ENCODE peak calls at places on chromosomes 16 and 17, in five cellular contexts. C, J, X, R and G are unnamed samples.

GRCh38 chr17:39225974-39226683 is 384 bp upstream of the STAC2 start:
- DNase-seq in C (peak; percentile 91), J (no peak), X (peak; percentile 90), R (peak; percentile 23), G (peak; percentile 61)

GRCh38 chr17:66441012-66441703 is 138.7 kb downstream of the PRKCA start:
- DNase-seq in C (no peak), J (no peak), X (no peak), R (no peak), G (no peak)

GRCh38 chr17:66300956-66301355 is 1.5 kb upstream of the PRKCA start:
- DNase-seq in C (no peak), J (no peak), X (no peak), R (peak; percentile 53), G (no peak)

GRCh38 chr17:4715071-4715749 is 4.8 kb downstream of the ARRB2 start:
- DNase-seq in C (no peak), J (no peak), X (no peak), R (no peak), G (no peak)

GRCh38 chr16:87143661-87144121 is 173.5 kb downstream of the C16orf95 start:
- DNase-seq in C (no peak), J (no peak), X (no peak), R (no peak), G (no peak)

GRCh38 chr16:54175552-54176375 is 110.8 kb downstream of the IRX3 start:
- DNase-seq in C (no peak), J (no peak), X (no peak), R (peak; percentile 8), G (no peak)

GRCh38 chr16:84005391-84005790 is 37.2 kb downstream of the SLC38A8 start:
- DNase-seq in C (no peak), J (no peak), X (no peak), R (no peak), G (no peak)

GRCh38 chr17:50256826-50257573 is 17.3 kb upstream of the TMEM92 start:
- DNase-seq in C (no peak), J (no peak), X (no peak), R (no peak), G (no peak)

GRCh38 chr17:27824745-27825144 is 24.4 kb upstream of the NOS2 start:
- DNase-seq in C (no peak), J (no peak), X (no peak), R (no peak), G (peak; percentile 52)

GRCh38 chr17:45788057-45788456 is 3.9 kb downstream of the CRHR1 start:
- DNase-seq in C (no peak), J (no peak), X (no peak), R (no peak), G (no peak)

GRCh38 chr17:77422104-77422782 is 281.5 kb downstream of the SEC14L1 start:
- DNase-seq in C (peak; percentile 35), J (no peak), X (no peak), R (no peak), G (no peak)

GRCh38 chr17:77420804-77421634 is 280.2 kb downstream of the SEC14L1 start:
- DNase-seq in C (peak; percentile 95), J (no peak), X (peak; percentile 91), R (peak; percentile 85), G (no peak)

GRCh38 chr17:77420476-77420803 is 279.7 kb downstream of the SEC14L1 start:
- DNase-seq in C (no peak), J (no peak), X (no peak), R (no peak), G (no peak)

GRCh38 chr17:77419547-77420475 is 279.0 kb downstream of the SEC14L1 start:
- DNase-seq in C (peak; percentile 94), J (no peak), X (no peak), R (peak; percentile 42), G (no peak)

DNA sequence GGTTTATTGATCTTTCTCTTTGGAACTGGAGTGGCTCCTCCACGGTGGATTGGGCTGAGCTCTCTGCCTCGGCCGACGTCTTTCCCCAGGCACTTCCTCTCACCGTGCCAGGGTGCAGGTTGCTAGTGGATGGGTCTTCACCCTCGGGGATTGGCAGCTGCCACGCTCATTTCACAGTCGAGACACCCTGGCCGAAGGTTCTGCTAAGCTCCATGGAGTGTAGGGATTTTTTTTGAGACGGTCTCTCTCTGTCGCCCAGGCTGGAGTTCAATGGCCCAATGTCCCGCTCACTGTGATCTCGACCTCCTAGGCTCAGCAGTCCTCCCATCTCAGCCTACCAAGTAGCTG is 280.8 kb downstream of the SEC14L1 start:
- DNase-seq in C (no peak), J (no peak), X (no peak), R (no peak), G (no peak)
- H3K4me3 ChIP-seq in C (no peak overlapping the region), J (no peak overlapping the region), X (peak overlapping the region; percentile 23), R (no peak overlapping the region), G (no peak overlapping the region)

DNA sequence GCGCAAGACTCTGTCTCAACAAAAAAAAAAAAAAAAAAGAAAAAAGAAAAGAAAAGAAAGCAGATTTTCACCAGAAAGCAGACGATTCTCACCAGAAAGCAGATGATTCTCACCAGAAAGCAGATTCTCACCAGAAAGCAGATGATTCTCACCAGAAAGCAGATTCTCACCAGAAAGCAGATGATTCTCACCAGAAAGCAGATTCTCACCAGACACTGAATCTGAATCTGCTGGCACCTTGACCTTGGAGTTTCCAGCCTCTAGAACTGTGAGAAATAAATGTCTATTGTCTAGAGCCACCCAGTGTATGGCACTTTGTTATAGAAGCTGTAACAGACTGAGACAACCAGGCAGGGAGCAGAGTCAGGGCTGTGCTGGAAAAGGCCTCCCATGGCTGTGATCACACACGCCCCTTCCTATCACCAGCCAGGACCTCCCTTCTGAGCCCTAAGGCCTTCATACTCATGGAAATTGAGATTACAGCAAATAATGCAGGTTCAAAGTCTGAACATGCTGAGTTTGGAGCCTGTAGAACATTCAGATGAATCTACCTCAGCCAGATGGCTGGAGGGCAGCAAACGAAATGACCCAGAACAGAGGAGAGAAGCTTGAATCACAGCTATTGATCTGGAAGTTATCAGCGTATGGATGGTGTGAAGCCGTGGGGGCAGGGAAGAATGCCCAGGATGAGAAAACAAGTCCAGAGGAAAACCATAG is 309.3 kb downstream of the SLC39A11 start:
- DNase-seq in C (peak; percentile 19), J (no peak), X (no peak), R (no peak), G (no peak)
- H3K4me3 ChIP-seq in C (no peak overlapping the region), J (no peak overlapping the region), X (no peak overlapping the region), R (no peak overlapping the region), G (no peak overlapping the region)

DNA sequence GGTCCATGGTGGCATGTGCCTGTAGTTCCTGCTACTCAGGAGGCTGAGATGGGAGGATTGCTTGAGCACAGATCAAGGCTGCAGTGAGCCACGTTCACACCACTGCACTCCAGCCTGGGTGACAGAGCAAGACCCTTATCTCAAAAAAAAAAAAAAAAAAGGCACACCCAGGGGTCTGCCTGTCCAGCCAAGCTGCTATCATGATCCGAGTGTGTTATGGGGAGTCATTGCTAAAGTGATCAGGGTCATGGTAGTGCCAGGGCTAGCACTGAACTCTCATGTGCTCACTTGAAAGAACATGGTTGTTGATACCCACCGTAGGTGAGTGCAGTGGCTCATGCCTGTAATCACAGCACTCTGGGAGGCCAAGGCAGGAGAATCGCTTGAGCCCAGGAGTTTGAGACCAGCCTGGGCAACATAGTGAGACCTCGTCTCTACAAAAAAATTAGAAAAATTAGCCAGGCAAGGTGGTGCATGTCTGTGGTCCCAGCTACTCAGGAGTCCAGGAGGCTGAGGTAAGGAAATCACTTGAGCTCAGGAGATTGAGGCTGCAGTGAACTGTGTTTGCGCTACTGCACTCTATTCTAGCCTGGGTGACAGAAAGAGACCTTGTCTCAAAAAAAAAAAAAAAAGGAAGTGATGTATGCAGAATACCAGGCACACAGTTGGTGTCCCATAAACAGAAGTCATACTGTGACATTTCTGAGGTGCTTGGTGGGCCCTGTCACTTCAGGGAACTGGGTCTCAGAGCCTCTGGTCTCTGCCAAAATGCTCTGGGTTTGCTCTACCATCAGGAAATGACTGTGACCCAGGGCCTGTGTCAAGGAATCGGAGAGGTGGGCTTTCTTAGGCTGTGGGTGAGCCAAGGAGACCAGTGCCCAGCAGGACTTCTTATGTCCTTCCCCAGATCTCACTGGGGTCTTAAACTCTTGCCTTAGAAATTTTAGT is 2.2 kb downstream of the PRM1 start:
- DNase-seq in C (no peak), J (no peak), X (no peak), R (no peak), G (no peak)
- H3K4me3 ChIP-seq in C (no peak overlapping the region), J (no peak overlapping the region), X (no peak overlapping the region), R (no peak overlapping the region), G (no peak overlapping the region)

DNA sequence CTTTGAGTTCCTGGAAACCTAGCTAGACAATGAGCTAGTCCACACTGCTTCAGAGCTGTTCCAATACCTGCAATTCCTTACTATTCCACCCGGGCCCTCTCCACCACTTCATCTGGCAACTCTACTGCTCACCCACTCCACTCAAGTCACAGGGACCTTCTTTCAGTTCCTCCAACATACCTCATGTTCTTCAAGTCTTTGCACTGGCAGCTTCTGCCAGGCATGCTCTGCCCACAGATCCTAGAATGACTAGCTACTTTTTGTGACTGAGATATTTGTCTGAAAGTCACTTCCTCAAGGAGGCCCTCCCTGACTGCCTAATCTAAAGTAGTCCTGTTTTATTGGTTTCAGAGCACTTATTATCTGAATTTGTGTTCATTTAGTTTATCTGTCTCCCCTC is 86.4 kb downstream of the TEX14 start:
- DNase-seq in C (no peak), J (no peak), X (no peak), R (no peak), G (no peak)
- H3K4me3 ChIP-seq in C (no peak overlapping the region), J (no peak overlapping the region), X (no peak overlapping the region), R (no peak overlapping the region), G (no peak overlapping the region)

GRCh38 chr16:66843191-66843590 is 1.0 kb upstream of the CA7 start:
- DNase-seq in C (no peak), J (no peak), X (no peak), R (no peak), G (no peak)

GRCh38 chr16:66844009-66844341 is 239 bp upstream of the CA7 start:
- DNase-seq in C (no peak), J (no peak), X (no peak), R (no peak), G (no peak)

GRCh38 chr16:66845791-66846221 is 1.6 kb downstream of the CA7 start:
- DNase-seq in C (no peak), J (no peak), X (peak; percentile 25), R (no peak), G (no peak)

GRCh38 chr16:66845080-66845410 is 831 bp downstream of the CA7 start:
- DNase-seq in C (no peak), J (no peak), X (no peak), R (no peak), G (no peak)

GRCh38 chr16:66844342-66845079 is at the start of gene CA7:
- DNase-seq in C (no peak), J (no peak), X (no peak), R (no peak), G (no peak)
- H3K4me3 ChIP-seq in C (peak within 1 kb of the TSS; percentile 3), J (no peak within 1 kb of the TSS), X (peak within 1 kb of the TSS; percentile 53), R (peak within 1 kb of the TSS; percentile 27), G (peak within 1 kb of the TSS; percentile 34)